ENCODE peak calls at places on chromosomes 11 and 22, in four cellular contexts. One of them, this sample, is unnamed.

GRCh38 chr22:27429476-27429875 is 372.1 kb downstream of the MN1 start:
- DNase-seq in activated CD4-positive, CD25-positive, alpha-beta regulatory T cell: no peak
- DNase-seq in stimulated activated CD4-positive, alpha-beta T cell treated with anti-CD3 and anti-CD28 coated beads, Interleukin-4, amount 100 ng/mL, for 48 hours: no peak
- DNase-seq in stimulated activated naive B cell treated with anti-CD40 and anti-IgM and Interleukin-4, amounts not matched to agents 10 μg/mL and 1 μg/mL and 100 μg/mL, for 72 hours: no peak
- DNase-seq in this sample: no peak

GRCh38 chr22:43844560-43845545 is 17.5 kb downstream of the SULT4A1 start:
- DNase-seq in activated CD4-positive, CD25-positive, alpha-beta regulatory T cell: no peak
- DNase-seq in stimulated activated CD4-positive, alpha-beta T cell treated with anti-CD3 and anti-CD28 coated beads, Interleukin-4, amount 100 ng/mL, for 48 hours: no peak
- DNase-seq in stimulated activated naive B cell treated with anti-CD40 and anti-IgM and Interleukin-4, amounts not matched to agents 10 μg/mL and 1 μg/mL and 100 μg/mL, for 72 hours: no peak
- DNase-seq in this sample: no peak

GRCh38 chr11:22459053-22459452 is 120.9 kb downstream of the SLC17A6 start:
- DNase-seq in stimulated activated CD4-positive, alpha-beta T cell treated with anti-CD3 and anti-CD28 coated beads, Interleukin-4, amount 100 ng/mL, for 48 hours: no peak
- DNase-seq in stimulated activated naive B cell treated with anti-CD40 and anti-IgM and Interleukin-4, amounts not matched to agents 10 μg/mL and 1 μg/mL and 100 μg/mL, for 72 hours: no peak
- DNase-seq in activated CD4-positive, CD25-positive, alpha-beta regulatory T cell: no peak
- DNase-seq in this sample: no peak

GRCh38 chr11:1521382-1522080 is 35.0 kb upstream of the MOB2 start:
- DNase-seq in stimulated activated CD4-positive, alpha-beta T cell treated with anti-CD3 and anti-CD28 coated beads, Interleukin-4, amount 100 ng/mL, for 48 hours: no peak
- DNase-seq in stimulated activated naive B cell treated with anti-CD40 and anti-IgM and Interleukin-4, amounts not matched to agents 10 μg/mL and 1 μg/mL and 100 μg/mL, for 72 hours: peak
- DNase-seq in activated CD4-positive, CD25-positive, alpha-beta regulatory T cell: no peak
- DNase-seq in this sample: no peak

GRCh38 chr11:43462359-43462758 is 103.6 kb downstream of the TTC17 start:
- DNase-seq in activated CD4-positive, CD25-positive, alpha-beta regulatory T cell: no peak
- DNase-seq in stimulated activated CD4-positive, alpha-beta T cell treated with anti-CD3 and anti-CD28 coated beads, Interleukin-4, amount 100 ng/mL, for 48 hours: no peak
- DNase-seq in stimulated activated naive B cell treated with anti-CD40 and anti-IgM and Interleukin-4, amounts not matched to agents 10 μg/mL and 1 μg/mL and 100 μg/mL, for 72 hours: no peak
- DNase-seq in this sample: no peak

GRCh38 chr11:47980093-47980906 is at the start of gene PTPRJ:
- DNase-seq in stimulated activated naive B cell treated with anti-CD40 and anti-IgM and Interleukin-4, amounts not matched to agents 10 μg/mL and 1 μg/mL and 100 μg/mL, for 72 hours: peak
- DNase-seq in activated CD4-positive, CD25-positive, alpha-beta regulatory T cell: peak
- DNase-seq in stimulated activated CD4-positive, alpha-beta T cell treated with anti-CD3 and anti-CD28 coated beads, Interleukin-4, amount 100 ng/mL, for 48 hours: no peak
- DNase-seq in this sample: no peak

GRCh38 chr11:61686469-61686868 is 6.3 kb downstream of the DAGLA start:
- DNase-seq in activated CD4-positive, CD25-positive, alpha-beta regulatory T cell: no peak
- DNase-seq in stimulated activated naive B cell treated with anti-CD40 and anti-IgM and Interleukin-4, amounts not matched to agents 10 μg/mL and 1 μg/mL and 100 μg/mL, for 72 hours: no peak
- DNase-seq in stimulated activated CD4-positive, alpha-beta T cell treated with anti-CD3 and anti-CD28 coated beads, Interleukin-4, amount 100 ng/mL, for 48 hours: no peak
- DNase-seq in this sample: no peak

GRCh38 chr11:57297221-57297620 is 27.5 kb downstream of the TNKS1BP1 start:
- DNase-seq in activated CD4-positive, CD25-positive, alpha-beta regulatory T cell: no peak
- DNase-seq in stimulated activated CD4-positive, alpha-beta T cell treated with anti-CD3 and anti-CD28 coated beads, Interleukin-4, amount 100 ng/mL, for 48 hours: no peak
- DNase-seq in stimulated activated naive B cell treated with anti-CD40 and anti-IgM and Interleukin-4, amounts not matched to agents 10 μg/mL and 1 μg/mL and 100 μg/mL, for 72 hours: no peak
- DNase-seq in this sample: no peak

GRCh38 chr22:25403284-25403606 is 161.2 kb upstream of the GRK3 start:
- DNase-seq in activated CD4-positive, CD25-positive, alpha-beta regulatory T cell: no peak
- DNase-seq in stimulated activated CD4-positive, alpha-beta T cell treated with anti-CD3 and anti-CD28 coated beads, Interleukin-4, amount 100 ng/mL, for 48 hours: no peak
- DNase-seq in stimulated activated naive B cell treated with anti-CD40 and anti-IgM and Interleukin-4, amounts not matched to agents 10 μg/mL and 1 μg/mL and 100 μg/mL, for 72 hours: no peak
- DNase-seq in this sample: no peak

GRCh38 chr22:27128461-27129080 is 471.2 kb downstream of the MIAT start:
- DNase-seq in activated CD4-positive, CD25-positive, alpha-beta regulatory T cell: no peak
- DNase-seq in stimulated activated CD4-positive, alpha-beta T cell treated with anti-CD3 and anti-CD28 coated beads, Interleukin-4, amount 100 ng/mL, for 48 hours: no peak
- DNase-seq in stimulated activated naive B cell treated with anti-CD40 and anti-IgM and Interleukin-4, amounts not matched to agents 10 μg/mL and 1 μg/mL and 100 μg/mL, for 72 hours: no peak
- DNase-seq in this sample: no peak

GRCh38 chr11:123536690-123537437 is 106.8 kb downstream of the GRAMD1B start:
- DNase-seq in stimulated activated CD4-positive, alpha-beta T cell treated with anti-CD3 and anti-CD28 coated beads, Interleukin-4, amount 100 ng/mL, for 48 hours: no peak
- DNase-seq in activated CD4-positive, CD25-positive, alpha-beta regulatory T cell: no peak
- DNase-seq in stimulated activated naive B cell treated with anti-CD40 and anti-IgM and Interleukin-4, amounts not matched to agents 10 μg/mL and 1 μg/mL and 100 μg/mL, for 72 hours: no peak
- DNase-seq in this sample: no peak

GRCh38 chr11:57938351-57938750 is 85.3 kb upstream of the OR9Q1 start:
- DNase-seq in stimulated activated CD4-positive, alpha-beta T cell treated with anti-CD3 and anti-CD28 coated beads, Interleukin-4, amount 100 ng/mL, for 48 hours: no peak
- DNase-seq in stimulated activated naive B cell treated with anti-CD40 and anti-IgM and Interleukin-4, amounts not matched to agents 10 μg/mL and 1 μg/mL and 100 μg/mL, for 72 hours: no peak
- DNase-seq in activated CD4-positive, CD25-positive, alpha-beta regulatory T cell: no peak
- DNase-seq in this sample: no peak

GRCh38 chr11:47327949-47328348 is 24.6 kb downstream of the MYBPC3 start:
- DNase-seq in activated CD4-positive, CD25-positive, alpha-beta regulatory T cell: no peak
- DNase-seq in stimulated activated CD4-positive, alpha-beta T cell treated with anti-CD3 and anti-CD28 coated beads, Interleukin-4, amount 100 ng/mL, for 48 hours: no peak
- DNase-seq in stimulated activated naive B cell treated with anti-CD40 and anti-IgM and Interleukin-4, amounts not matched to agents 10 μg/mL and 1 μg/mL and 100 μg/mL, for 72 hours: no peak
- DNase-seq in this sample: no peak

GRCh38 chr22:47034076-47034808 is 271.8 kb downstream of the TBC1D22A start:
- DNase-seq in activated CD4-positive, CD25-positive, alpha-beta regulatory T cell: no peak
- DNase-seq in stimulated activated naive B cell treated with anti-CD40 and anti-IgM and Interleukin-4, amounts not matched to agents 10 μg/mL and 1 μg/mL and 100 μg/mL, for 72 hours: no peak
- DNase-seq in stimulated activated CD4-positive, alpha-beta T cell treated with anti-CD3 and anti-CD28 coated beads, Interleukin-4, amount 100 ng/mL, for 48 hours: no peak
- DNase-seq in this sample: no peak

GRCh38 chr11:40130427-40130826 is 1329.0 kb downstream of the LRRC4C start:
- DNase-seq in stimulated activated naive B cell treated with anti-CD40 and anti-IgM and Interleukin-4, amounts not matched to agents 10 μg/mL and 1 μg/mL and 100 μg/mL, for 72 hours: no peak
- DNase-seq in activated CD4-positive, CD25-positive, alpha-beta regulatory T cell: no peak
- DNase-seq in stimulated activated CD4-positive, alpha-beta T cell treated with anti-CD3 and anti-CD28 coated beads, Interleukin-4, amount 100 ng/mL, for 48 hours: no peak
- DNase-seq in this sample: no peak

GRCh38 chr11:291281-292210 is 2.6 kb downstream of the PGGHG start:
- DNase-seq in activated CD4-positive, CD25-positive, alpha-beta regulatory T cell: no peak
- DNase-seq in stimulated activated CD4-positive, alpha-beta T cell treated with anti-CD3 and anti-CD28 coated beads, Interleukin-4, amount 100 ng/mL, for 48 hours: no peak
- DNase-seq in stimulated activated naive B cell treated with anti-CD40 and anti-IgM and Interleukin-4, amounts not matched to agents 10 μg/mL and 1 μg/mL and 100 μg/mL, for 72 hours: no peak
- DNase-seq in this sample: no peak

GRCh38 chr22:24420072-24420976 is 7.1 kb upstream of the ADORA2A start:
- DNase-seq in stimulated activated naive B cell treated with anti-CD40 and anti-IgM and Interleukin-4, amounts not matched to agents 10 μg/mL and 1 μg/mL and 100 μg/mL, for 72 hours: no peak
- DNase-seq in activated CD4-positive, CD25-positive, alpha-beta regulatory T cell: no peak
- DNase-seq in stimulated activated CD4-positive, alpha-beta T cell treated with anti-CD3 and anti-CD28 coated beads, Interleukin-4, amount 100 ng/mL, for 48 hours: no peak
- DNase-seq in this sample: no peak

GRCh38 chr11:120748485-120748814 is 236.9 kb downstream of the GRIK4 start:
- DNase-seq in stimulated activated naive B cell treated with anti-CD40 and anti-IgM and Interleukin-4, amounts not matched to agents 10 μg/mL and 1 μg/mL and 100 μg/mL, for 72 hours: no peak
- DNase-seq in stimulated activated CD4-positive, alpha-beta T cell treated with anti-CD3 and anti-CD28 coated beads, Interleukin-4, amount 100 ng/mL, for 48 hours: no peak
- DNase-seq in activated CD4-positive, CD25-positive, alpha-beta regulatory T cell: no peak
- DNase-seq in this sample: no peak

GRCh38 chr11:68970921-68971636 is 9.7 kb downstream of the MRGPRD start:
- DNase-seq in stimulated activated CD4-positive, alpha-beta T cell treated with anti-CD3 and anti-CD28 coated beads, Interleukin-4, amount 100 ng/mL, for 48 hours: no peak
- DNase-seq in activated CD4-positive, CD25-positive, alpha-beta regulatory T cell: no peak
- DNase-seq in stimulated activated naive B cell treated with anti-CD40 and anti-IgM and Interleukin-4, amounts not matched to agents 10 μg/mL and 1 μg/mL and 100 μg/mL, for 72 hours: no peak
- DNase-seq in this sample: no peak

GRCh38 chr22:48660104-48660794 is 1167.4 kb downstream of the BRD1 start:
- DNase-seq in stimulated activated naive B cell treated with anti-CD40 and anti-IgM and Interleukin-4, amounts not matched to agents 10 μg/mL and 1 μg/mL and 100 μg/mL, for 72 hours: no peak
- DNase-seq in activated CD4-positive, CD25-positive, alpha-beta regulatory T cell: no peak
- DNase-seq in stimulated activated CD4-positive, alpha-beta T cell treated with anti-CD3 and anti-CD28 coated beads, Interleukin-4, amount 100 ng/mL, for 48 hours: no peak
- DNase-seq in this sample: no peak

GRCh38 chr11:12291767-12292166 is 85.6 kb upstream of the PARVA start:
- DNase-seq in stimulated activated naive B cell treated with anti-CD40 and anti-IgM and Interleukin-4, amounts not matched to agents 10 μg/mL and 1 μg/mL and 100 μg/mL, for 72 hours: peak
- DNase-seq in activated CD4-positive, CD25-positive, alpha-beta regulatory T cell: no peak
- DNase-seq in stimulated activated CD4-positive, alpha-beta T cell treated with anti-CD3 and anti-CD28 coated beads, Interleukin-4, amount 100 ng/mL, for 48 hours: no peak
- DNase-seq in this sample: no peak

GRCh38 chr22:33101550-33101949 is 43.4 kb upstream of the SYN3 start:
- DNase-seq in stimulated activated naive B cell treated with anti-CD40 and anti-IgM and Interleukin-4, amounts not matched to agents 10 μg/mL and 1 μg/mL and 100 μg/mL, for 72 hours: no peak
- DNase-seq in activated CD4-positive, CD25-positive, alpha-beta regulatory T cell: no peak
- DNase-seq in stimulated activated CD4-positive, alpha-beta T cell treated with anti-CD3 and anti-CD28 coated beads, Interleukin-4, amount 100 ng/mL, for 48 hours: no peak
- DNase-seq in this sample: no peak

GRCh38 chr11:100739636-100740035 is 52.5 kb downstream of the ARHGAP42 start:
- DNase-seq in stimulated activated CD4-positive, alpha-beta T cell treated with anti-CD3 and anti-CD28 coated beads, Interleukin-4, amount 100 ng/mL, for 48 hours: no peak
- DNase-seq in stimulated activated naive B cell treated with anti-CD40 and anti-IgM and Interleukin-4, amounts not matched to agents 10 μg/mL and 1 μg/mL and 100 μg/mL, for 72 hours: no peak
- DNase-seq in activated CD4-positive, CD25-positive, alpha-beta regulatory T cell: no peak
- DNase-seq in this sample: no peak

GRCh38 chr11:34266090-34266912 is 91.5 kb downstream of the ABTB2 start:
- DNase-seq in stimulated activated naive B cell treated with anti-CD40 and anti-IgM and Interleukin-4, amounts not matched to agents 10 μg/mL and 1 μg/mL and 100 μg/mL, for 72 hours: no peak
- DNase-seq in activated CD4-positive, CD25-positive, alpha-beta regulatory T cell: no peak
- DNase-seq in stimulated activated CD4-positive, alpha-beta T cell treated with anti-CD3 and anti-CD28 coated beads, Interleukin-4, amount 100 ng/mL, for 48 hours: no peak
- DNase-seq in this sample: no peak

GRCh38 chr22:31091106-31091975 is 10.2 kb downstream of the SMTN start:
- DNase-seq in activated CD4-positive, CD25-positive, alpha-beta regulatory T cell: no peak
- DNase-seq in stimulated activated naive B cell treated with anti-CD40 and anti-IgM and Interleukin-4, amounts not matched to agents 10 μg/mL and 1 μg/mL and 100 μg/mL, for 72 hours: no peak
- DNase-seq in stimulated activated CD4-positive, alpha-beta T cell treated with anti-CD3 and anti-CD28 coated beads, Interleukin-4, amount 100 ng/mL, for 48 hours: no peak
- DNase-seq in this sample: no peak

GRCh38 chr11:44979536-44980399 is 29.1 kb upstream of the TP53I11 start:
- DNase-seq in activated CD4-positive, CD25-positive, alpha-beta regulatory T cell: no peak
- DNase-seq in stimulated activated naive B cell treated with anti-CD40 and anti-IgM and Interleukin-4, amounts not matched to agents 10 μg/mL and 1 μg/mL and 100 μg/mL, for 72 hours: no peak
- DNase-seq in stimulated activated CD4-positive, alpha-beta T cell treated with anti-CD3 and anti-CD28 coated beads, Interleukin-4, amount 100 ng/mL, for 48 hours: no peak
- DNase-seq in this sample: no peak

GRCh38 chr11:29435421-29435820 is 581.4 kb downstream of the KCNA4 start:
- DNase-seq in stimulated activated naive B cell treated with anti-CD40 and anti-IgM and Interleukin-4, amounts not matched to agents 10 μg/mL and 1 μg/mL and 100 μg/mL, for 72 hours: no peak
- DNase-seq in stimulated activated CD4-positive, alpha-beta T cell treated with anti-CD3 and anti-CD28 coated beads, Interleukin-4, amount 100 ng/mL, for 48 hours: no peak
- DNase-seq in activated CD4-positive, CD25-positive, alpha-beta regulatory T cell: no peak
- DNase-seq in this sample: no peak

GRCh38 chr11:120146413-120147093 is 8.6 kb upstream of the TRIM29 start:
- DNase-seq in stimulated activated naive B cell treated with anti-CD40 and anti-IgM and Interleukin-4, amounts not matched to agents 10 μg/mL and 1 μg/mL and 100 μg/mL, for 72 hours: no peak
- DNase-seq in stimulated activated CD4-positive, alpha-beta T cell treated with anti-CD3 and anti-CD28 coated beads, Interleukin-4, amount 100 ng/mL, for 48 hours: no peak
- DNase-seq in activated CD4-positive, CD25-positive, alpha-beta regulatory T cell: no peak
- DNase-seq in this sample: no peak

GRCh38 chr11:36412781-36413383 is 97.2 kb downstream of the TRAF6 start:
- DNase-seq in stimulated activated CD4-positive, alpha-beta T cell treated with anti-CD3 and anti-CD28 coated beads, Interleukin-4, amount 100 ng/mL, for 48 hours: no peak
- DNase-seq in stimulated activated naive B cell treated with anti-CD40 and anti-IgM and Interleukin-4, amounts not matched to agents 10 μg/mL and 1 μg/mL and 100 μg/mL, for 72 hours: no peak
- DNase-seq in activated CD4-positive, CD25-positive, alpha-beta regulatory T cell: no peak
- DNase-seq in this sample: no peak

GRCh38 chr22:26461188-26461810 is 22.3 kb downstream of the HPS4 start:
- DNase-seq in stimulated activated CD4-positive, alpha-beta T cell treated with anti-CD3 and anti-CD28 coated beads, Interleukin-4, amount 100 ng/mL, for 48 hours: peak
- DNase-seq in stimulated activated naive B cell treated with anti-CD40 and anti-IgM and Interleukin-4, amounts not matched to agents 10 μg/mL and 1 μg/mL and 100 μg/mL, for 72 hours: no peak
- DNase-seq in activated CD4-positive, CD25-positive, alpha-beta regulatory T cell: peak
- DNase-seq in this sample: no peak

GRCh38 chr11:18802381-18803257 is 11.0 kb upstream of the PTPN5 start:
- DNase-seq in stimulated activated CD4-positive, alpha-beta T cell treated with anti-CD3 and anti-CD28 coated beads, Interleukin-4, amount 100 ng/mL, for 48 hours: no peak
- DNase-seq in stimulated activated naive B cell treated with anti-CD40 and anti-IgM and Interleukin-4, amounts not matched to agents 10 μg/mL and 1 μg/mL and 100 μg/mL, for 72 hours: peak
- DNase-seq in activated CD4-positive, CD25-positive, alpha-beta regulatory T cell: no peak
- DNase-seq in this sample: no peak

This sample was measured in SIG-M5.